ENCODE peak calls at places on chromosomes 12 and 14, in four cellular contexts. I is activated naive CD4-positive, alpha-beta T cell; B is H54; T is osteoblast. K is an unnamed sample.

GRCh38 chr14:23539209-23539866 is 12.2 kb downstream of the ZFHX2 start:
- DNase-seq in I (no peak), B (no peak), T (peak; percentile 90), K (no peak)

GRCh38 chr12:124523071-124523470 is 44.3 kb downstream of the NCOR2 start:
- DNase-seq in I (no peak), B (no peak), T (peak; percentile 95), K (no peak)

GRCh38 chr14:21041676-21042433 is at the start of gene RNASE7:
- DNase-seq in I (no peak), B (no peak), T (peak; percentile 29), K (no peak)

GRCh38 chr12:111268738-111269572 is 99.9 kb downstream of the PHETA1 start:
- DNase-seq in I (peak; percentile 9), B (no peak), T (no peak), K (no peak)

GRCh38 chr14:69685716-69686115 is 74.3 kb downstream of the SUSD6 start:
- DNase-seq in I (no peak), B (no peak), T (peak; percentile 10), K (no peak)

GRCh38 chr14:97523936-97524335 is 726.8 kb downstream of the VRK1 start:
- DNase-seq in I (no peak), B (peak; percentile 18), T (no peak), K (no peak)

GRCh38 chr12:62372134-62372533 is 94.5 kb upstream of the MON2 start:
- DNase-seq in I (no peak), B (no peak), T (no peak), K (no peak)

GRCh38 chr12:52181757-52182156 is 10.1 kb downstream of the KRT80 start:
- DNase-seq in I (no peak), B (no peak), T (peak; percentile 99), K (no peak)

GRCh38 chr14:40656301-40656700 is 950.4 kb upstream of the LRFN5 start:
- DNase-seq in I (no peak), B (no peak), T (no peak), K (no peak)

GRCh38 chr12:55974308-55974724 is 438 bp downstream of the RAB5B start:
- DNase-seq in I (no peak), B (peak; percentile 42), T (peak; percentile 83), K (no peak)

GRCh38 chr12:2959194-2959507 is at the start of gene TEAD4:
- DNase-seq in I (no peak), B (peak; percentile 90), T (peak; percentile 100), K (no peak)

GRCh38 chr12:3117144-3117581 is 40.0 kb downstream of the TSPAN9 start:
- DNase-seq in I (no peak), B (no peak), T (peak; percentile 73), K (no peak)

GRCh38 chr14:64844993-64845536 is 34.6 kb downstream of the SPTB start:
- DNase-seq in I (no peak), B (no peak), T (no peak), K (no peak)

GRCh38 chr12:64407342-64408223 is 3.4 kb downstream of the XPOT start:
- DNase-seq in I (no peak), B (no peak), T (no peak), K (no peak)

GRCh38 chr14:34364201-34364600 is 97.8 kb downstream of the SPTSSA start:
- DNase-seq in I (no peak), B (no peak), T (no peak), K (no peak)

GRCh38 chr14:73472182-73473114 is 14.1 kb upstream of the NUMB start:
- DNase-seq in I (no peak), B (peak; percentile 64), T (no peak), K (no peak)

GRCh38 chr14:30528119-30528518 is 30.8 kb upstream of the G2E3 start:
- DNase-seq in I (no peak), B (no peak), T (no peak), K (no peak)